ENCODE peak calls at places on chromosomes 11 and 22, in seven cellular contexts. A, B, J, U, D, W and X are unnamed samples.

GRCh38 chr11:66891849-66892660 is 35.2 kb downstream of the LRFN4 start:
- DNase-seq in B (no peak), W (peak; percentile 96), U (peak; percentile 96), A (peak; percentile 97), J (peak; percentile 76), D (peak; percentile 96), X (peak; percentile 54)

GRCh38 chr11:131375421-131375820 is 5.0 kb downstream of the NTM start:
- DNase-seq in J (no peak), U (no peak), A (no peak), B (no peak), D (no peak), W (no peak), X (no peak)

GRCh38 chr11:27313157-27313821 is 49.7 kb downstream of the CCDC34 start:
- DNase-seq in U (no peak), D (no peak), J (no peak), B (no peak), W (peak; percentile 68), A (no peak), X (no peak)

GRCh38 chr22:31148516-31148915 is 8.2 kb upstream of the PLA2G3 start:
- DNase-seq in W (peak; percentile 11), U (no peak), B (no peak), J (no peak), D (no peak), A (no peak), X (no peak)

GRCh38 chr11:19076744-19077589 is 16.4 kb upstream of the MRGPRX2 start:
- DNase-seq in D (peak; percentile 85), U (peak; percentile 51), J (peak; percentile 44), A (peak; percentile 39), B (no peak), W (peak; percentile 57), X (no peak)

GRCh38 chr11:68461284-68461861 is 821 bp downstream of the PPP6R3 start:
- DNase-seq in A (no peak), D (peak; percentile 56), J (no peak), U (peak; percentile 81), W (peak; percentile 52), B (no peak), X (no peak)

GRCh38 chr11:122108192-122108799 is 7.7 kb downstream of the BLID start:
- DNase-seq in W (no peak), B (no peak), A (no peak), J (peak; percentile 31), D (no peak), U (peak; percentile 68), X (no peak)

GRCh38 chr11:32244453-32244852 is 153.6 kb downstream of the RCN1 start:
- DNase-seq in B (no peak), U (no peak), D (no peak), W (no peak), A (no peak), J (no peak), X (no peak)